ENCODE peak calls at places on chromosomes 6 and 20, in nine cellular contexts. K is uterus, M is colonic mucosa, Z is choroid plexus epithelial cell, B is heart left ventricle, W is PC-3, G is fibroblast of pulmonary artery, L is HFF-Myc, R is prostate gland. U is an unnamed sample.

GRCh38 chr20:31717478-31717946 is 5.2 kb downstream of the BCL2L1 start:
- DNase-seq in B (no peak), M (no peak), K (no peak), R (no peak), G (no peak), Z (no peak), L (no peak), W (no peak), U (no peak)

GRCh38 chr6:4280031-4280430 is 144.7 kb upstream of the ECI2 start:
- DNase-seq in M (no peak), L (no peak), Z (no peak), R (no peak), B (no peak), K (no peak), W (no peak), G (no peak), U (no peak)

GRCh38 chr20:25197870-25198190 is 2.3 kb downstream of the ENTPD6 start:
- DNase-seq in G (no peak), L (no peak), Z (no peak), R (no peak), B (no peak), M (no peak), K (no peak), W (no peak), U (no peak)

GRCh38 chr20:53069121-53069520 is 97.0 kb downstream of the TSHZ2 start:
- DNase-seq in K (no peak), M (no peak), R (no peak), L (no peak), W (no peak), G (no peak), B (no peak), Z (no peak), U (no peak)

GRCh38 chr6:10951675-10952282 is 64.9 kb downstream of the SYCP2L start:
- DNase-seq in K (no peak), R (no peak), M (no peak), W (peak; percentile 77), B (no peak), L (peak; percentile 58), G (peak; percentile 78), Z (peak; percentile 86), U (peak; percentile 59)

GRCh38 chr6:38973178-38974057 is 75.2 kb upstream of the GLP1R start:
- DNase-seq in K (no peak), Z (peak; percentile 89), L (peak; percentile 31), B (no peak), W (peak; percentile 87), M (no peak), R (peak; percentile 51), G (peak; percentile 75), U (peak; percentile 94)

GRCh38 chr20:14817121-14817520 is 479.7 kb upstream of the FLRT3 start:
- DNase-seq in K (no peak), B (no peak), Z (peak; percentile 10), M (no peak), L (no peak), W (no peak), G (peak; percentile 3), R (no peak), U (no peak)

GRCh38 chr6:111843347-111844147 is 29.7 kb downstream of the FYN start:
- DNase-seq in R (no peak), K (no peak), L (no peak), M (no peak), Z (no peak), G (no peak), B (no peak), W (no peak), U (no peak)

GRCh38 chr6:105890521-105891244 is 195.5 kb upstream of the PRDM1 start:
- DNase-seq in W (peak; percentile 53), G (no peak), Z (no peak), L (no peak), R (no peak), K (no peak), M (no peak), B (no peak), U (peak; percentile 76)

GRCh38 chr6:13303668-13304017 is 24.7 kb downstream of the TBC1D7 start:
- DNase-seq in K (peak; percentile 50), W (no peak), B (peak; percentile 91), M (peak; percentile 81), L (peak; percentile 10), Z (peak; percentile 93), R (no peak), G (peak; percentile 86), U (peak; percentile 60)

GRCh38 chr6:106446287-106446885 is 85.9 kb downstream of the CRYBG1 start:
- DNase-seq in L (no peak), Z (peak; percentile 42), M (no peak), G (peak; percentile 36), B (no peak), R (no peak), K (no peak), W (peak; percentile 43), U (no peak)

GRCh38 chr20:1945134-1945618 is 48.7 kb downstream of the PDYN start:
- DNase-seq in K (peak; percentile 47), L (no peak), Z (no peak), M (peak; percentile 27), G (peak; percentile 91), B (peak; percentile 63), R (no peak), W (no peak), U (peak; percentile 22)

GRCh38 chr20:35661013-35661412 is 3.7 kb downstream of the CPNE1 start:
- DNase-seq in G (no peak), K (no peak), M (no peak), R (no peak), Z (peak; percentile 39), W (peak; percentile 37), L (no peak), B (no peak), U (peak; percentile 45)

GRCh38 chr6:15551798-15552197 is 111.0 kb downstream of the DTNBP1 start:
- DNase-seq in Z (peak; percentile 43), L (no peak), W (no peak), B (no peak), K (no peak), M (no peak), G (peak; percentile 10), R (no peak), U (no peak)

GRCh38 chr6:27893836-27894807 is 18.1 kb downstream of the OR2B2 start:
- DNase-seq in Z (peak; percentile 97), B (peak; percentile 90), L (peak; percentile 74), M (peak; percentile 93), G (peak; percentile 96), R (peak; percentile 77), K (peak; percentile 84), W (peak; percentile 89), U (peak; percentile 95)

GRCh38 chr6:37323568-37323967 is 30.2 kb upstream of the RNF8 start:
- DNase-seq in B (no peak), Z (peak; percentile 61), R (no peak), G (peak; percentile 44), L (no peak), K (no peak), W (no peak), M (no peak), U (no peak)
- TF ChIP-seq CTCF in B (no peak), Z (no peak), R (no peak), G (no peak), L (no peak), K (no peak), W (no peak), M (no peak), U (no peak)

GRCh38 chr6:151763303-151763702 is 44.2 kb upstream of the ESR1 start:
- DNase-seq in K (peak; percentile 33), L (no peak), G (peak; percentile 54), R (no peak), Z (peak; percentile 70), B (no peak), W (peak; percentile 69), M (no peak), U (peak; percentile 75)
- H3K4me3 ChIP-seq in K (no peak overlapping the region), L (no peak overlapping the region), G (peak overlapping the region; percentile 39), R (no peak overlapping the region), Z (peak overlapping the region; percentile 52), B (peak overlapping the region; percentile 13), W (peak overlapping the region; percentile 66), M (no peak overlapping the region), U (peak overlapping the region; percentile 46)

GRCh38 chr20:62822788-62823651 is 6.2 kb downstream of the COL9A3 start:
- DNase-seq in W (peak; percentile 88), K (no peak), Z (no peak), G (no peak), R (no peak), B (no peak), M (peak; percentile 82), L (no peak), U (peak; percentile 57)
- TF ChIP-seq CTCF in W (peak; percentile 88), K (no peak), Z (peak; percentile 49), G (peak; percentile 15), R (peak; percentile 39), B (peak; percentile 8), M (peak; percentile 50), L (peak; percentile 36), U (peak; percentile 50)

DNA sequence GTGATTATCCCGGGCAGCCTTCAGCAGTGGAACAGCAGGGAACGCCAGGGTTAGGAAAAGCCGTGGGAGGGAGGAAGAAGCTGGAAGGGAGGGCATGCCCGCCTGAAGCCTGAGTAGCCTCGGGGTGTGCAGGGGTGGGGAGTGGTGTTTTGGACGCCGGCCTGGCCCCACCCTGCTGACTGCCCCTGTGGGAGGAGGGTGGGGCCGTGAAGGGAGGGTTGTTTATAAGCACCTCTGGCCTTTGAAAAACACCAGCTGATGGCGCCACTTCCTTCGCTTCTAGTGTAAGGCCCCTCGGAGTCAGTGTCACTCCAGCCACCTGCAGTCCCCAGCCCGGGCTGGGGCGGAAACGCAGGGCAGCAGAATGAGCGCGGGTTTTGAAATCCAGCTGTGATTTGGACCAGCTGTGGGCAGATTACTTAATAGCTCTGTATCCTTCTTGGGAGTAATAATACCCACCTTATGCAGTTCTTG is 52.8 kb upstream of the BMP6 start:
- DNase-seq in B (peak; percentile 62), R (no peak), K (peak; percentile 30), L (peak; percentile 29), M (peak; percentile 72), Z (no peak), G (peak; percentile 42), W (peak; percentile 87), U (peak; percentile 84)
- H3K4me3 ChIP-seq in B (peak overlapping the region; percentile 18), R (no peak overlapping the region), K (no peak overlapping the region), L (no peak overlapping the region), M (no peak overlapping the region), Z (peak overlapping the region; percentile 5), G (no peak overlapping the region), W (no peak overlapping the region), U (no peak overlapping the region)

DNA sequence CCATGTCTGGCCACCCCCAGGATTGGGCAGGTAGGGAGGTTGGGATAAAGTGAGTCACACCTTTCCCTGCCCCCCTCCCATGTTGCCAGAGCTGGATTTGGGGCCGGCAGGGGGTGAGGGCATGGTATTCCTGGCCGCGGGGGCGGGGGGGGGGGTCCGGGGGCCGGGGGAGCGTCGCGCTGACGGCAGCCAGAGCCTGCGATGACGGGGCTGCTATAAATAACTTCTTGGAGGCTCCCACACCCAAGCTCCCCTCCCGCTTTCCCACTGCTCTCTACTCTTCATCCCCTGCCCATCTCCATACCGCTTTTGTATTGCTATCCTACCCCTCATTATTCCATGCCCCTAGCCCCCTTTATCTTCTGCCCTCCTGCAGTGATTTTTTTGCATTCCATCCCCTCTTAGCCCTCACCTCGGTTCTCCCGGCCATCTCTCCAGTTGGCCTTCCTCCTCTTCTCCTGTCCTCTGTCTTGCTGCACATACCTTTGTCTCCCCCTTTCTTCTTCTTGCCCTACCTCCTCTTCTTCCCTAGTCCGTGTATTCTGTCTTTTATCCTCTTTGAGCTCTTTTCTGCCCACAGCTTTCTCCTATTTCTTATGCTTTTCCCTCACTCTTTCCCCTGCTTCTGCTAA is 13.8 kb downstream of the SYNGAP1 start:
- DNase-seq in W (no peak), B (peak; percentile 37), G (peak; percentile 52), K (peak; percentile 57), M (no peak), R (no peak), Z (peak; percentile 43), L (no peak), U (no peak)
- TF ChIP-seq CTCF in W (no peak), B (no peak), G (no peak), K (no peak), M (no peak), R (no peak), Z (no peak), L (no peak), U (no peak)

GRCh38 chr20:49978685-49979029 is 4.1 kb upstream of the SNAI1 start:
- DNase-seq in R (no peak), G (no peak), M (no peak), L (no peak), K (no peak), B (no peak), Z (no peak), W (no peak), U (no peak)
- H3K4me3 ChIP-seq in R (no peak overlapping the region), G (no peak overlapping the region), M (no peak overlapping the region), L (no peak overlapping the region), K (no peak overlapping the region), B (no peak overlapping the region), Z (no peak overlapping the region), W (peak overlapping the region; percentile 55), U (no peak overlapping the region)